ENCODE peak calls at places on chromosomes 13 and 19, in four cellular contexts. C is GM12878, H is K562, W is HepG2. S is an unnamed sample.

GRCh38 chr19:46392252-46392801 is 21.0 kb downstream of the CCDC8 start:
- DNase-seq in C (no peak), H (no peak), W (no peak), S (peak)

GRCh38 chr13:27004866-27005265 is 166.7 kb downstream of the USP12 start:
- DNase-seq in C (no peak), H (no peak), W (no peak), S (no peak)

GRCh38 chr13:43878897-43879322 is 630 bp downstream of the CCDC122 start:
- DNase-seq in C (peak), H (no peak), W (peak), S (peak)

GRCh38 chr19:49335071-49335783 is at the start of gene CD37:
- DNase-seq in C (no peak), H (peak), W (no peak), S (no peak)

GRCh38 chr13:79637086-79637763 is 156.3 kb downstream of the NDFIP2 start:
- DNase-seq in C (no peak), H (no peak), W (no peak), S (no peak)

GRCh38 chr13:32471187-32471922 is 43.4 kb upstream of the N4BP2L1 start:
- DNase-seq in C (no peak), H (no peak), W (no peak), S (peak)

GRCh38 chr19:47582320-47582909 is 9.5 kb upstream of the ZNF541 start:
- DNase-seq in C (no peak), H (no peak), W (no peak), S (peak)

GRCh38 chr13:21948781-21949474 is 278.1 kb downstream of the FGF9 start:
- DNase-seq in C (no peak), H (no peak), W (no peak), S (no peak)

GRCh38 chr13:97435794-97436193 is 1.8 kb downstream of the RAP2A start:
- DNase-seq in C (no peak), H (no peak), W (no peak), S (no peak)

GRCh38 chr19:49200238-49200862 is 42.8 kb downstream of the TRPM4 start:
- DNase-seq in C (no peak), H (peak), W (no peak), S (no peak)

GRCh38 chr13:24215732-24216131 is 55.2 kb downstream of the SPATA13 start:
- DNase-seq in C (no peak), H (no peak), W (no peak), S (peak)

GRCh38 chr13:59119475-59119874 is 1044.3 kb downstream of the DIAPH3 start:
- DNase-seq in C (no peak), H (no peak), W (no peak), S (no peak)
- TF ChIP-seq RAD21 in C (no peak), H (no peak), W (no peak), S (no peak)

DNA sequence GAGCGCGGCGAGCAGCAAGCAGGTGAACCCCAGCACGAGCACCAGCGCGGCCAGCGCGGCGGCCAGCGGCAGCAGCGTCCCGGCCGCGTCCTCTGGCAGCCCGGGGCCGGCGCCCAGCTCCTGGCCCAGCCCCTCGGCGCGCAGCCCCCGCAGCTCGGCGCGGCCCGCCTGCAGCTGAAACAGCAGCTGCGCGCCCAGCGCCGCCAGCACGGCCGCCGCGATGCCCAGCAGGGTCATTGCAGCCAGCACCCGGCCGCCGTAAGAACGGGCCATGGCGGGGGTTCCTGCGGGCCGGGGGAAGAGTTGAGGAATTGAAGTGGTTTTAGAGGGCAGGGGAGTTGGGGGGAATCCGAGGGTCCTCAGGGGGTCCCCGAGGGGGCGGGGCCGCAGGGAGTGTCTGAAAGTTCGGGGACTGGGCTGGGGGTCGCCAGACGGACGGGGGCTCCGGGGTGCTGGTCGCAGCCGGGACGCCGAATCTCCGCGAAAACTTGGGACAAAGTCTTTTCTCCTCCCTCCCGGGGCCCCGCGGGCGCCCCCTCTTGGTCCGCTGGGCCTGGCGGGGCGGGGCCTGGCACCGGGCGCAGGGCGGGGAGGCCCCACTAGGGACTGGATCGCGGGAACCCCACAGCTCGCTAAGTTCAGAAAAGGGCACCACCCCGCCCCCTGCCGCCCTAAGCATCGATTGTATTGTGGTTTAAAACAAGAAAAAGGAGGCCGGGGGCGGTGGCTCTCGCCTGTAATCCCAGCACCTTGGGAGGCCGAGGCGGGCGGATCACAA is at the start of gene TMEM221:
- DNase-seq in C (no peak), H (peak), W (no peak), S (no peak)
- TF ChIP-seq RAD21 in C (no peak), H (peak), W (no peak), S (peak)

GRCh38 chr19:2453431-2454025 is 3.2 kb downstream of the LMNB2 start:
- DNase-seq in C (no peak), H (no peak), W (no peak), S (no peak)
- TF ChIP-seq RAD21 in C (no peak), H (no peak), W (no peak), S (no peak)

DNA sequence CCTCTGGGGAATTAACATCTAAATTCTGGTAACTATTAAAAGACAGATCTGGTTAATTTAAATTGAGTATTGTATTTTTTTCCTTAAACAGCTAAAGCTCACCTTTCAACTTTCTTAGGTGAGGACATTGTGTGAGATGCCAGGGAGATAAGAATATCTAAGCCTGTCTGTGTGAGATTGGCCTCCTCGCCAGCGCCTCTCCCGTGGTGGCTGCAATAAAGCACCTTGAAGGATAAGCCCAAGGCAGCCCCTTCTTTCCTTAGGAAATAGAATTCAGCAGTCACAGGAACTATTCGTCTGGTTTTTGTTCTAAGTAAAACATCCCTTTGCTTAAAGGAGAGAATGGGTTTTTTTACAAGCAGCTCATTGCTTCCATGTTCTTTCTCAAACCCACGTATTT is 24.6 kb downstream of the NAXD start:
- DNase-seq in C (no peak), H (no peak), W (no peak), S (no peak)
- TF ChIP-seq RAD21 in C (no peak), H (no peak), W (no peak), S (no peak)